ENCODE peak calls at places on chromosomes 11 and 22, in five cellular contexts. C is neural progenitor cell; X is transverse colon; N is effector memory CD4-positive, alpha-beta T cell; M is heart right ventricle. F is an unnamed sample.
A peak's percentile ranks its signal among the peaks of the same experiment; 100 is the strongest.

GRCh38 chr22:31133911-31134310 is 6.4 kb downstream of the PLA2G3 start:
- DNase-seq in M (no peak), C (no peak), N (no peak), X (no peak), F (no peak)

GRCh38 chr22:27669798-27670599 is 131.6 kb downstream of the MN1 start:
- DNase-seq in C (no peak), X (no peak), M (no peak), N (no peak), F (peak; percentile 34)

GRCh38 chr11:74778581-74778980 is 29.9 kb downstream of the RNF169 start:
- DNase-seq in M (no peak), X (no peak), C (no peak), N (no peak), F (no peak)

GRCh38 chr11:117145393-117145761 is 1.3 kb downstream of the PAFAH1B2 start:
- DNase-seq in M (no peak), N (peak; percentile 11), C (peak; percentile 47), X (peak; percentile 18), F (no peak)

GRCh38 chr22:23061471-23062280 is 8.6 kb upstream of the GNAZ start:
- DNase-seq in M (peak; percentile 0), N (no peak), X (no peak), C (no peak), F (no peak)

GRCh38 chr22:27994481-27995331 is 75.7 kb upstream of the PITPNB start:
- DNase-seq in X (peak; percentile 5), C (no peak), M (no peak), N (no peak), F (no peak)

GRCh38 chr11:77151804-77152513 is 23.9 kb downstream of the MYO7A start:
- DNase-seq in X (peak; percentile 40), M (no peak), N (peak; percentile 27), C (no peak), F (no peak)

GRCh38 chr11:69487391-69487790 is 5.9 kb downstream of the LINC01488 start:
- DNase-seq in X (no peak), C (no peak), N (no peak), M (no peak), F (no peak)

GRCh38 chr11:125553357-125553756 is 15.9 kb upstream of the EI24 start:
- DNase-seq in X (no peak), N (no peak), M (no peak), C (no peak), F (no peak)

GRCh38 chr11:74710291-74710938 is 20.8 kb downstream of the CHRDL2 start:
- DNase-seq in M (no peak), N (no peak), X (no peak), C (peak; percentile 20), F (no peak)

GRCh38 chr22:22099833-22100812 is 117.5 kb upstream of the TOP3B start:
- DNase-seq in C (peak; percentile 38), N (no peak), M (no peak), X (no peak), F (no peak)

GRCh38 chr22:46335201-46336118 is at the start of gene TRMU:
- DNase-seq in C (peak; percentile 95), M (peak; percentile 82), X (peak; percentile 88), N (peak; percentile 57), F (peak; percentile 86)

GRCh38 chr11:9982796-9983579 is 311.0 kb downstream of the SBF2 start:
- DNase-seq in N (no peak), M (no peak), C (peak; percentile 32), X (peak; percentile 38), F (no peak)

GRCh38 chr11:117605331-117605730 is 191.7 kb downstream of the DSCAML1 start:
- DNase-seq in N (no peak), C (no peak), M (no peak), X (no peak), F (no peak)

GRCh38 chr11:76560219-76560618 is 110.3 kb downstream of the LRRC32 start:
- DNase-seq in M (no peak), X (no peak), N (no peak), C (no peak), F (no peak)

GRCh38 chr11:104090767-104091166 is 54.3 kb downstream of the DDI1 start:
- DNase-seq in C (peak; percentile 2), X (no peak), M (no peak), N (no peak), F (no peak)

GRCh38 chr11:116357769-116358544 is 414.8 kb downstream of the BUD13 start:
- DNase-seq in C (peak; percentile 93), M (no peak), N (no peak), X (peak; percentile 37), F (no peak)

GRCh38 chr11:16846305-16846704 is 107.9 kb downstream of the C11orf58 start:
- DNase-seq in N (no peak), M (no peak), X (no peak), C (no peak), F (no peak)

GRCh38 chr11:105151936-105152554 is 12.5 kb upstream of the CARD18 start:
- DNase-seq in C (no peak), X (no peak), M (no peak), N (no peak), F (no peak)

GRCh38 chr11:114162719-114163123 is 103.2 kb downstream of the ZBTB16 start:
- DNase-seq in C (no peak), X (peak; percentile 92), M (peak; percentile 95), N (no peak), F (peak; percentile 93)

GRCh38 chr22:41848468-41848867 is 15.6 kb downstream of the SREBF2 start:
- DNase-seq in M (no peak), C (no peak), X (peak; percentile 88), N (no peak), F (no peak)

GRCh38 chr22:43142881-43143562 is at the start of gene MCAT:
- DNase-seq in M (peak; percentile 82), N (peak; percentile 75), X (peak; percentile 90), C (peak; percentile 84), F (peak; percentile 85)

DNA sequence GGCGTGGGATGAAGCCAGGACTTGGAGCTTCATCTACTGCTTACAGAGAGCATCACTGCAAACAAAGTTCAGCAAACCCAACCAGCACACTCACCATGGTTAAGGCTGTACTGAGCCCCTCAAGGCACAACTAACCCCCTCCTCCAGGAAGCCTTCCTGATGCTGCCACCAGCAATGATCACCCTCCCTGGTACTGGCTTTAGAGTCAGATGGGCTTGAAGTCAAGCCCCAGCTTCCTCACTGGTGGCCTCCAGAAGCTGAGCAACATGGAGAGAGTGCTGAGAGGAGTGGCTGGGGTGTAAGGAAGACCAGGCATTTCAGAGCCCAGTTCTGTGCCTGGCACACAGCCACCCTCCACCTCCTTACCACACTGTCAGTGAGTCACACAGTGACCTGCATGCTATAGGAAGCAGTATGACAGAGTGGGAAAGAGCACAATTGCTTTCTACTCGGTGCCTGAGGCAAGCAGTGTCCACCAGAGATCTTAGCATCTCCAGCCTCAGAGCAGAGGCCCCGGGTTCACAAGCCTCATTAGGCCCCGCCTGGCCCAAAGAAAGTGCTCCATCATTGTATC is 24.7 kb upstream of the BAIAP2L2 start:
- DNase-seq in N (no peak), X (no peak), M (no peak), C (no peak), F (no peak)
- H3K36me3 ChIP-seq in N (peaks cover 41% of the 10 kb centered on the region), X (no peaks in the 10 kb centered on the region), M (no peaks in the 10 kb centered on the region), C (no peaks in the 10 kb centered on the region), F (no peaks in the 10 kb centered on the region)

GRCh38 chr11:121467965-121468364 is 15.2 kb upstream of the SORL1-AS1 start:
- DNase-seq in X (no peak), C (no peak), M (no peak), N (peak; percentile 57), F (no peak)

GRCh38 chr11:121472310-121472709 is 19.5 kb upstream of the SORL1-AS1 start:
- DNase-seq in M (no peak), X (no peak), N (no peak), C (no peak), F (no peak)

GRCh38 chr11:121473064-121473777 is 20.5 kb upstream of the SORL1-AS1 start:
- DNase-seq in M (no peak), C (no peak), N (no peak), X (no peak), F (no peak)

GRCh38 chr11:121471167-121471566 is 18.4 kb upstream of the SORL1-AS1 start:
- DNase-seq in M (no peak), N (no peak), C (no peak), X (no peak), F (no peak)

GRCh38 chr11:121469910-121470309 is 17.1 kb upstream of the SORL1-AS1 start:
- DNase-seq in M (no peak), N (no peak), C (no peak), X (no peak), F (no peak)
- H3K4me1 ChIP-seq in M (peaks cover 26% of the 10 kb centered on the region), N (peaks cover 46% of the 10 kb centered on the region), C (peaks cover 35% of the 10 kb centered on the region), X (peaks cover 27% of the 10 kb centered on the region), F (peaks cover 25% of the 10 kb centered on the region)

DNA sequence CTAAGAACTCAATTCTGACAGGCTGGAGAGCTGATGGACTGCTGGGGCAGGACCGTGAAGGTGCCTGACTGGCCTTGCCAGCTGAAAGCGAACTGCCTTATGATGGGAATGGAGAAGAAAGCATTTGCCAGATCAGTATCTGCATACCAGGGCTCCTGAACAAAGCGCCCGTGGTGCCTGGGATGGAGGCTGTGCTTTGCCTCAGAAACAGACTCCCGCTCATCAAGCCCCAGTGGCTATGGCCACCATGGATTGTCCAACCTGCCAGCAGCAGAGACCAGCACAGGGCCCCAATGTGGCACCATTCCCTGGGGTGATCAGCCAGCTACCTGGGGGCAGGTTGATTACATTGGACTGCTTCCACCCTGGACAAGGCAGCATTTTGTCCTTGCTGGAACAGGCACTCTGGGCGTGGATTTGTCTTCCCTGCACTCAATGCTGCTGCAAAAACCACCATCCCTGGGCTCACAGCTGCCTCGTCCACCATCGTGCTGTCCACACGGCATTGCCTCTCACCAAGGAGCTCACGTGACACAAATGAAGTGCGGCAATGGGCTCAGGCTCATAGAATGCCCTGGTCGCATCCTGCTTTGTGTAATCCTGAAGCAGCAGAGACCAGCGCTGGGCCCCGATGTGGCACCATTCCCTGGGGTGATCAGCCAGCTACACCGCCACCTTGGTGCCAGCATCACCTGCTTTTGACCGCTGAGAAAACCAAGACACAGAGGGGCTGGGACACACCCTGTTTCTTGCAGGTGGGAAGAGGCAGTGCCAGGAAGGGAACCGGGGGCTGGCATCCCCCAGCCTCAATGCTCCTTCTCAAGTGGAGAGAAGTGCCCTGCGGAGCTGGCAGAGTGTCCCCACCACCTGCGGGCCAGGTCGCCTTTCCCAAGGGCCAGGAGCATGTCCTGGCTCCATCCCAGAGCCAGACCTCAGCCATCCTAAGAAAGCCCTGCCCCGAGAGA is 1367.5 kb downstream of the BRD1 start:
- DNase-seq in X (no peak), N (no peak), C (no peak), M (no peak), F (no peak)
- H3K9me3 ChIP-seq in X (no peaks in the 10 kb centered on the region), N (no peaks in the 10 kb centered on the region), C (no peaks in the 10 kb centered on the region), M (no peaks in the 10 kb centered on the region), F (no peaks in the 10 kb centered on the region)

DNA sequence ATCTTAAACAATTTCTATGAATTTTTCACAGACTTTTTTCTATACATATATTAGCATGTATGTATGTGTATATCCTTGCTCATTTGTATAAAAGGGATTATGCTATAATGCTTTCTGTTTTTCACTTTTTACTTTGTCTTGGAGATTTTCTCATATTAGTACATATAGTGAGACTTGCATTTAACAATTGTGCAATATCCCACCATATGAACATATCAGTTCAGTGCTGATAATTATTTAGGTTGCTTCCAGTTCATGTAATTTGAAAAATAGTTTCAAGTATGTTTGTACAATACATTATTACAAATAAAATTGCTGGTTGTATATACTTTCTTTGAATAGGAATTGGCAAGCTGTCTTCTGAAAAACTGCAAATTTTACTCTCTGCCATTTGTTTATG is 37.9 kb downstream of the HEPHL1 start:
- DNase-seq in X (no peak), N (no peak), C (no peak), M (no peak), F (no peak)
- H3K36me3 ChIP-seq in X (no peaks in the 10 kb centered on the region), N (no peaks in the 10 kb centered on the region), C (no peaks in the 10 kb centered on the region), M (no peaks in the 10 kb centered on the region), F (no peaks in the 10 kb centered on the region)

F was measured in body of pancreas.